ENCODE peak calls at places on chromosome 7, in six cellular contexts. One of them, this sample, is unnamed.

GRCh38 chr7:25359471-25360059 is 131.3 kb upstream of the NPVF start:
- DNase-seq in stimulated activated CD8-positive, alpha-beta memory T cell treated with anti-CD3 and anti-CD28 coated beads, Interleukin-7, amount 100 ng/mL, for 24 hours: no peak
- DNase-seq in erythroblast: no peak
- DNase-seq in brain microvascular endothelial cell: no peak
- DNase-seq in SW 1271: no peak
- DNase-seq in D341Med: no peak
- DNase-seq in this sample: no peak

GRCh38 chr7:73526892-73527821 is 5.1 kb upstream of the BAZ1B start:
- DNase-seq in stimulated activated CD8-positive, alpha-beta memory T cell treated with anti-CD3 and anti-CD28 coated beads, Interleukin-7, amount 100 ng/mL, for 24 hours: no peak
- DNase-seq in erythroblast: no peak
- DNase-seq in brain microvascular endothelial cell: no peak
- DNase-seq in SW 1271: no peak
- DNase-seq in D341Med: no peak
- DNase-seq in this sample: peak; percentile 15

GRCh38 chr7:1993031-1993685 is 239.6 kb downstream of the MAD1L1 start:
- DNase-seq in stimulated activated CD8-positive, alpha-beta memory T cell treated with anti-CD3 and anti-CD28 coated beads, Interleukin-7, amount 100 ng/mL, for 24 hours: no peak
- DNase-seq in erythroblast: no peak
- DNase-seq in brain microvascular endothelial cell: no peak
- DNase-seq in SW 1271: no peak
- DNase-seq in D341Med: no peak
- DNase-seq in this sample: no peak

GRCh38 chr7:379456-380225 is 89.7 kb downstream of the FOXL3 start:
- DNase-seq in stimulated activated CD8-positive, alpha-beta memory T cell treated with anti-CD3 and anti-CD28 coated beads, Interleukin-7, amount 100 ng/mL, for 24 hours: no peak
- DNase-seq in erythroblast: no peak
- DNase-seq in brain microvascular endothelial cell: no peak
- DNase-seq in SW 1271: no peak
- DNase-seq in D341Med: no peak
- DNase-seq in this sample: peak; percentile 25

GRCh38 chr7:79217468-79217867 is 236.0 kb downstream of the MAGI2 start:
- DNase-seq in stimulated activated CD8-positive, alpha-beta memory T cell treated with anti-CD3 and anti-CD28 coated beads, Interleukin-7, amount 100 ng/mL, for 24 hours: no peak
- DNase-seq in erythroblast: no peak
- DNase-seq in brain microvascular endothelial cell: no peak
- DNase-seq in SW 1271: peak; percentile 9
- DNase-seq in D341Med: no peak
- DNase-seq in this sample: no peak

GRCh38 chr7:132240262-132240661 is 336.0 kb downstream of the PLXNA4 start:
- DNase-seq in stimulated activated CD8-positive, alpha-beta memory T cell treated with anti-CD3 and anti-CD28 coated beads, Interleukin-7, amount 100 ng/mL, for 24 hours: no peak
- DNase-seq in erythroblast: no peak
- DNase-seq in brain microvascular endothelial cell: no peak
- DNase-seq in SW 1271: no peak
- DNase-seq in D341Med: no peak
- DNase-seq in this sample: no peak

GRCh38 chr7:150949564-150949963 is 28.6 kb downstream of the KCNH2 start:
- DNase-seq in stimulated activated CD8-positive, alpha-beta memory T cell treated with anti-CD3 and anti-CD28 coated beads, Interleukin-7, amount 100 ng/mL, for 24 hours: no peak
- DNase-seq in erythroblast: no peak
- DNase-seq in brain microvascular endothelial cell: no peak
- DNase-seq in SW 1271: no peak
- DNase-seq in D341Med: no peak
- DNase-seq in this sample: no peak

GRCh38 chr7:74289018-74289659 is at the start of gene CLIP2:
- DNase-seq in stimulated activated CD8-positive, alpha-beta memory T cell treated with anti-CD3 and anti-CD28 coated beads, Interleukin-7, amount 100 ng/mL, for 24 hours: peak; percentile 53
- DNase-seq in erythroblast: peak; percentile 89
- DNase-seq in brain microvascular endothelial cell: peak; percentile 74
- DNase-seq in SW 1271: peak; percentile 46
- DNase-seq in D341Med: peak; percentile 97
- DNase-seq in this sample: peak; percentile 23

GRCh38 chr7:66687186-66687585 is 53.3 kb upstream of the RABGEF1 start:
- DNase-seq in stimulated activated CD8-positive, alpha-beta memory T cell treated with anti-CD3 and anti-CD28 coated beads, Interleukin-7, amount 100 ng/mL, for 24 hours: no peak
- DNase-seq in erythroblast: peak; percentile 23
- DNase-seq in brain microvascular endothelial cell: no peak
- DNase-seq in SW 1271: no peak
- DNase-seq in D341Med: no peak
- DNase-seq in this sample: no peak

GRCh38 chr7:155692317-155692716 is 47.9 kb downstream of the RBM33 start:
- DNase-seq in stimulated activated CD8-positive, alpha-beta memory T cell treated with anti-CD3 and anti-CD28 coated beads, Interleukin-7, amount 100 ng/mL, for 24 hours: no peak
- DNase-seq in erythroblast: no peak
- DNase-seq in brain microvascular endothelial cell: no peak
- DNase-seq in SW 1271: no peak
- DNase-seq in D341Med: no peak
- DNase-seq in this sample: no peak

GRCh38 chr7:75534727-75535307 is 42.7 kb downstream of the SPDYE5 start:
- DNase-seq in stimulated activated CD8-positive, alpha-beta memory T cell treated with anti-CD3 and anti-CD28 coated beads, Interleukin-7, amount 100 ng/mL, for 24 hours: no peak
- DNase-seq in erythroblast: no peak
- DNase-seq in brain microvascular endothelial cell: peak; percentile 32
- DNase-seq in SW 1271: no peak
- DNase-seq in D341Med: no peak
- DNase-seq in this sample: no peak

This sample was measured in NCI-H524.